ENCODE peak calls at places on chromosomes 4 and X, in ten cellular contexts. N is hypothalamus, O is ureter, S is endothelial cell, I is ecto neural progenitor cell, P is tibial artery, Y is H9, H is GM03348, Z is globus pallidus, A is right lobe of liver. B is an unnamed sample.

GRCh38 chr4:69759189-69759604 is 1.2 kb downstream of the SULT1B1 start:
- DNase-seq in N (no peak), H (no peak), A (no peak), Z (no peak), I (no peak), S (no peak), O (no peak), P (no peak), Y (no peak), B (no peak)

GRCh38 chr4:102780476-102781144 is 19.8 kb upstream of the MANBA start:
- DNase-seq in S (no peak), I (no peak), P (no peak), N (no peak), Z (no peak), H (no peak), Y (no peak), A (no peak), O (no peak), B (no peak)

GRCh38 chr4:7034262-7035081 is 8.7 kb upstream of the TADA2B start:
- DNase-seq in A (peak), P (no peak), Y (no peak), N (no peak), S (no peak), Z (peak), O (no peak), H (peak), I (no peak), B (no peak)

GRCh38 chrX:45295587-45295986 is 94.9 kb upstream of the DIPK2B start:
- DNase-seq in Y (no peak), O (no peak), I (no peak), H (no peak), A (no peak), Z (no peak), P (no peak), S (no peak), N (no peak), B (no peak)

GRCh38 chr4:33357121-33357520 is 2637.0 kb downstream of the PCDH7 start:
- DNase-seq in O (no peak), P (no peak), S (no peak), N (no peak), A (no peak), I (no peak), Y (no peak), Z (no peak), H (no peak), B (no peak)

GRCh38 chrX:7603387-7603786 is 239.6 kb upstream of the VCX start:
- DNase-seq in Y (no peak), N (no peak), I (no peak), S (no peak), Z (no peak), H (no peak), P (no peak), A (no peak), O (no peak), B (no peak)

GRCh38 chr4:144564358-144564757 is 81.6 kb upstream of the HHIP start:
- DNase-seq in P (no peak), N (no peak), I (no peak), S (no peak), A (no peak), Z (no peak), Y (no peak), H (no peak), O (no peak), B (no peak)

GRCh38 chr4:153067376-153067775 is 131.3 kb downstream of the FHDC1 start:
- DNase-seq in H (peak), Z (no peak), Y (no peak), O (no peak), S (no peak), P (no peak), N (no peak), I (no peak), A (no peak), B (no peak)

GRCh38 chr4:7647932-7648812 is 213.4 kb upstream of the PSAPL1 start:
- DNase-seq in A (no peak), N (no peak), Z (no peak), O (no peak), I (no peak), H (peak), Y (no peak), S (no peak), P (no peak), B (no peak)

GRCh38 chrX:39214380-39215126 is 413.3 kb downstream of the MID1IP1 start:
- DNase-seq in O (no peak), Y (no peak), S (no peak), P (no peak), I (no peak), Z (peak), H (no peak), N (no peak), A (no peak), B (no peak)

GRCh38 chrX:129622757-129623301 is 31.9 kb downstream of the APLN start:
- DNase-seq in Z (no peak), Y (peak), S (peak), N (no peak), I (peak), H (no peak), O (no peak), A (no peak), P (no peak), B (no peak)

GRCh38 chrX:7059214-7059838 is 88.2 kb upstream of the STS start:
- DNase-seq in N (no peak), H (no peak), O (no peak), Y (no peak), I (no peak), S (no peak), P (no peak), Z (no peak), A (no peak), B (no peak)

GRCh38 chrX:78075787-78076389 is 28.2 kb upstream of the PGK1 start:
- DNase-seq in Y (no peak), P (no peak), S (no peak), O (no peak), Z (no peak), H (no peak), A (no peak), N (no peak), I (no peak), B (no peak)

B was measured in heart right ventricle.